ENCODE peak calls at places on chromosomes 7 and 10, in four cellular contexts. D is IMR-90, P is mesendoderm, G is H1. H is an unnamed sample.

GRCh38 chr7:87154569-87154968 is 2.3 kb downstream of the DMTF1 start:
- DNase-seq in D (no peak), P (peak), G (no peak), H (no peak)

GRCh38 chr7:142338633-142339501 is 81.0 kb upstream of the PRSS58 start:
- DNase-seq in D (peak), P (peak), G (peak), H (peak)

GRCh38 chr10:44295619-44296222 is 89.2 kb downstream of the CXCL12 start:
- DNase-seq in D (peak), P (no peak), G (no peak), H (no peak)

GRCh38 chr7:120229094-120229493 is 43.9 kb upstream of the KCND2 start:
- DNase-seq in D (no peak), P (no peak), G (no peak), H (no peak)

GRCh38 chr10:84140036-84140379 is 699 bp downstream of the GHITM start:
- DNase-seq in D (peak), P (peak), G (no peak), H (no peak)

GRCh38 chr10:97024181-97025073 is 161.3 kb downstream of the SLIT1 start:
- DNase-seq in D (peak), P (no peak), G (no peak), H (no peak)

GRCh38 chr7:95322874-95323273 is 1.5 kb downstream of the PON1 start:
- DNase-seq in D (no peak), P (no peak), G (no peak), H (no peak)

GRCh38 chr7:101959829-101960228 is 142.4 kb downstream of the CUX1 start:
- DNase-seq in D (no peak), P (no peak), G (no peak), H (no peak)

GRCh38 chr7:83548250-83548649 is 100.7 kb downstream of the SEMA3E start:
- DNase-seq in D (no peak), P (no peak), G (no peak), H (no peak)

GRCh38 chr10:79941585-79942210 is 7.2 kb downstream of the SFTPD start:
- DNase-seq in D (no peak), P (no peak), G (no peak), H (no peak)

GRCh38 chr7:67021260-67021659 is 24.6 kb downstream of the TYW1 start:
- DNase-seq in D (no peak), P (no peak), G (no peak), H (no peak)

GRCh38 chr10:15149042-15149771 is 19.3 kb downstream of the NMT2 start:
- DNase-seq in D (no peak), P (no peak), G (no peak), H (no peak)

GRCh38 chr10:14820010-14820774 is 17.6 kb downstream of the CDNF start:
- DNase-seq in D (peak), P (peak), G (no peak), H (no peak)

GRCh38 chr7:112495820-112496462 is 15.2 kb downstream of the LSMEM1 start:
- DNase-seq in D (peak), P (peak), G (peak), H (peak)

GRCh38 chr7:98921608-98922372 is 43.5 kb downstream of the TRRAP start:
- DNase-seq in D (no peak), P (peak), G (no peak), H (peak)

GRCh38 chr10:118664321-118664720 is 68.9 kb upstream of the PRLHR start:
- DNase-seq in D (no peak), P (no peak), G (no peak), H (no peak)

GRCh38 chr7:107396990-107397389 is 72.9 kb upstream of the GPR22 start:
- DNase-seq in D (no peak), P (no peak), G (no peak), H (no peak)

GRCh38 chr10:69696073-69696731 is 66.2 kb downstream of the FAM241B start:
- DNase-seq in D (peak), P (peak), G (peak), H (peak)

GRCh38 chr10:89644691-89644966 is 413 bp downstream of the PANK1 start:
- DNase-seq in D (no peak), P (no peak), G (no peak), H (no peak)

GRCh38 chr7:20797174-20798080 is 10.7 kb upstream of the SP8 start:
- DNase-seq in D (no peak), P (peak), G (no peak), H (no peak)

GRCh38 chr7:3300651-3301471 is at the start of gene SDK1:
- DNase-seq in D (peak), P (peak), G (peak), H (peak)

GRCh38 chr10:59580257-59580863 is 129.3 kb downstream of the SLC16A9 start:
- DNase-seq in D (peak), P (peak), G (no peak), H (no peak)

GRCh38 chr10:74677951-74678350 is 148.4 kb upstream of the KAT6B start:
- DNase-seq in D (no peak), P (no peak), G (no peak), H (no peak)

GRCh38 chr10:74675527-74675926 is 150.9 kb upstream of the KAT6B start:
- DNase-seq in D (no peak), P (peak), G (no peak), H (no peak)

GRCh38 chr10:74672430-74672829 is 154.0 kb upstream of the KAT6B start:
- DNase-seq in D (no peak), P (no peak), G (no peak), H (no peak)

GRCh38 chr10:74671716-74672115 is 154.7 kb upstream of the KAT6B start:
- DNase-seq in D (no peak), P (no peak), G (no peak), H (no peak)

GRCh38 chr10:74674892-74675291 is 151.5 kb upstream of the KAT6B start:
- DNase-seq in D (no peak), P (no peak), G (no peak), H (no peak)
- H3K56ac ChIP-seq in D (no peak), P (no peak), G (no peak), H (no peak)

DNA sequence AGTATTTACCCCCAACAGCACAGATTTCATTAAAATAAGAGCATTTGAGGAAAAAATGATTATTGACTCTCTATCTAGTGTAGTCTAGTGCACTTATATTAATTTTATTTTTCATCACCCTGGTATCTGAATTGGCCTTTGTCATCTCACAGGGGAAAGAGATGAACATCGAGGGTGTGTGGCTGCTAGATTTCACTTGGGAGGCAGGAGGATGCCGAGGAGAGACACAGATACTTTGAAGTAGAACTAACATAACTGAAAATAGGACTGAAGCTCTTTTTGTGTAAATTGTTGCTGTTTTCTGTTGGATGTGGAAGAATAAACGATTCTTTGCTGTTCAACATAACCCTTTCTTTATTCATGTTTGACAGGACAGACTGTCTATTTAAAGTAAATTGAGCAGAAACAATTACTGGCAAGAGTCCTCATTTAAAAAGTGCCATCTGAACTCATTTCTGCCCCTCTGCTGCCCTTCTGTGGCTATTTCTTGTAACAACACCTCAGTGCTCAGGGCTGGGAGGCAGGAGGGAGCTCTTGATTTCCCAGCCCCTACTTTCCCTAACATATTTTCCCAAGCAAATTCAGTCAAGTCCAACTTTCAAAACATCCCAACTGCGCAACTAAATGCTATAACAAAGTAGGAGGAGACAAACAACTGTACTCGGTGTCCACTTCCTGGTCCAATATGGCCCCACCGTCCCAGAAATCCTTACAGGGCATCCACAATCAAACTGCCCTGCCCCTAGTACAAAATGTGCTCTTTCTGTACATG is 15.6 kb downstream of the LYZL1 start:
- DNase-seq in D (peak), P (peak), G (peak), H (peak)
- H3K4ac ChIP-seq in D (no peak), P (no peak), G (no peak), H (no peak)

DNA sequence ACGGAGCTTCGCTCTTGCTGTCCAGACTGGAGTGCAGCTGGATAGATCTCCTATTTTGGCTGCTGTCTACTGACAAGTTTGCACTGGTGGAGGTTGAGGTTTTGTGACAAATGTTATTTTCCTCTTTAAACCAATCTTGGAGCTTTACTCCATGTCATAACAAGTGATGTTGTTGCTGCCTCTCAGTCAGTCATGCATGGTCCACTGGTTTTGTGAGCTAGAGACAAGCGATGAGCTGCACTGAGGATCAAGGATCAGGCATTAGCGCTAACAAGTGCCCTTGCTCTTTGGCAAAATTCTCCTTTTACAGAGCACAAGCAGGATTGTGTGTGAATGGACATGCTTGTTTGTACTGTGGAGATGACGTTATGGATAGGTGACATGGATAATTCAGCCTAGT is 780 bp upstream of the WDFY4 start:
- DNase-seq in D (no peak), P (no peak), G (no peak), H (no peak)
- H3K56ac ChIP-seq in D (no peak), P (no peak), G (no peak), H (no peak)

GRCh38 chr7:235576-236395 is 43.4 kb downstream of the FAM20C start:
- DNase-seq in D (no peak), P (no peak), G (no peak), H (no peak)
- H3K4ac ChIP-seq in D (peak), P (no peak), G (no peak), H (no peak)

GRCh38 chr10:112528235-112528634 is 81.2 kb downstream of the VTI1A start:
- DNase-seq in D (no peak), P (no peak), G (no peak), H (no peak)

GRCh38 chr10:112526906-112527305 is 79.9 kb downstream of the VTI1A start:
- DNase-seq in D (no peak), P (peak), G (peak), H (peak)

GRCh38 chr10:112524637-112525036 is 77.6 kb downstream of the VTI1A start:
- DNase-seq in D (peak), P (no peak), G (no peak), H (no peak)

GRCh38 chr10:112526130-112526529 is 79.1 kb downstream of the VTI1A start:
- DNase-seq in D (peak), P (no peak), G (no peak), H (no peak)

DNA sequence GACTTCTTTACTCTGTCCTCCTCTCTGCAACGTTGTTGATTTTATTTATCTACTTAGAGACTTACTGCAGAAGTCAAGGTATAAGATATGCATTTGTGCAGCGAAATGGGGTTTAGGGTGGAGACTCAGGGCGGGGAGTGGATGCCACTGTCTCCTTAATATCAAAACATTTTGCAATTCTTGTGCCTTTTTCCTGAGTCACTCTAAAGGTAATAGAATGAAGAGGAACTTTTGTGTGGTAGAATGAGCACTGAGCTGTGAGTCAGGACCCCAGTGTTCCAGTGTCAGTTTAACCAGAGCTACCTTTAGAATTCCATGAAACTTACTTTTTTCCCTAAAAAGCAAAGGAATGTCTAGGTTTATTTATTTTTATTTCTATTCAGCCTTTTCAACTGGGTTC is 78.2 kb downstream of the VTI1A start:
- DNase-seq in D (no peak), P (no peak), G (no peak), H (no peak)
- H3K56ac ChIP-seq in D (no peak), P (no peak), G (no peak), H (no peak)

GRCh38 chr10:5476918-5477525 is 22.3 kb downstream of the CALML5 start:
- DNase-seq in D (no peak), P (peak), G (no peak), H (no peak)
- H3K4ac ChIP-seq in D (no peak), P (peak), G (peak), H (peak)

GRCh38 chr7:18430810-18431209 is 64.7 kb upstream of the HDAC9 start:
- DNase-seq in D (no peak), P (no peak), G (no peak), H (no peak)
- H3K56ac ChIP-seq in D (no peak), P (no peak), G (no peak), H (no peak)